ENCODE peak calls at places on chromosome 22, in four cellular contexts. R is right lobe of liver, T is iris pigment epithelial cell, I is ELR. H is an unnamed sample.

GRCh38 chr22:46956498-46957215 is 194.2 kb downstream of the TBC1D22A start:
- DNase-seq in R (no peak), T (no peak), I (no peak), H (no peak)

GRCh38 chr22:31130873-31131272 is 8.1 kb downstream of the INPP5J start:
- DNase-seq in R (no peak), T (no peak), I (no peak), H (no peak)

GRCh38 chr22:26585104-26585790 is 4.7 kb downstream of the TPST2 start:
- DNase-seq in R (peak), T (peak), I (peak), H (no peak)

GRCh38 chr22:45971389-45972028 is 5.5 kb downstream of the WNT7B start:
- DNase-seq in R (no peak), T (peak), I (no peak), H (no peak)

GRCh38 chr22:42905217-42905616 is 48.1 kb upstream of the ARFGAP3 start:
- DNase-seq in R (peak), T (no peak), I (no peak), H (no peak)

GRCh38 chr22:42269407-42270177 is 861 bp downstream of the TCF20 start:
- DNase-seq in R (peak), T (no peak), I (peak), H (peak)

GRCh38 chr22:32852346-32853251 is 51.1 kb downstream of the TIMP3 start:
- DNase-seq in R (no peak), T (peak), I (no peak), H (no peak)

GRCh38 chr22:19877626-19878339 is 23.1 kb upstream of the GNB1L start:
- DNase-seq in R (no peak), T (peak), I (peak), H (no peak)

GRCh38 chr22:49266561-49267519 is 560.8 kb downstream of the BRD1 start:
- DNase-seq in R (no peak), T (no peak), I (no peak), H (no peak)

GRCh38 chr22:19728271-19728670 is 4.9 kb downstream of the GP1BB start:
- DNase-seq in R (no peak), T (no peak), I (no peak), H (no peak)

GRCh38 chr22:39306456-39307361 is 12.7 kb downstream of the RPL3 start:
- DNase-seq in R (no peak), T (peak), I (peak), H (peak)